ENCODE peak calls at places on chromosome 22, in four cellular contexts. H is COR-L47, E is GM04503, A is mammary epithelial cell. K is an unnamed sample.

GRCh38 chr22:31124290-31124689 is 1.5 kb downstream of the INPP5J start:
- DNase-seq in H (no peak), E (no peak), A (no peak), K (no peak)

GRCh38 chr22:33124471-33124870 is 66.3 kb upstream of the SYN3 start:
- DNase-seq in H (no peak), E (no peak), A (no peak), K (no peak)

GRCh38 chr22:30313527-30314385 is 13.0 kb downstream of the TBC1D10A start:
- DNase-seq in H (no peak), E (no peak), A (peak), K (no peak)

GRCh38 chr22:50210378-50211139 is 9.7 kb downstream of the SELENOO start:
- DNase-seq in H (no peak), E (no peak), A (no peak), K (no peak)

GRCh38 chr22:46072981-46073682 is 77.2 kb upstream of the PPARA start:
- DNase-seq in H (no peak), E (no peak), A (no peak), K (no peak)

GRCh38 chr22:19207902-19208283 is 29.4 kb upstream of the SLC25A1 start:
- DNase-seq in H (no peak), E (no peak), A (no peak), K (no peak)

GRCh38 chr22:32355760-32356159 is 1.9 kb upstream of the RFPL3 start:
- DNase-seq in H (peak), E (no peak), A (peak), K (peak)

GRCh38 chr22:17997456-17997855 is 26.9 kb downstream of the MICAL3 start:
- DNase-seq in H (no peak), E (no peak), A (peak), K (no peak)

GRCh38 chr22:37162221-37163095 is 12.7 kb upstream of the IL2RB start:
- DNase-seq in H (no peak), E (no peak), A (no peak), K (no peak)

GRCh38 chr22:27327981-27328721 is 473.4 kb downstream of the MN1 start:
- DNase-seq in H (no peak), E (no peak), A (no peak), K (no peak)

K was measured in DMS79 treated with DMSO at 0.1 percent for 48 hours.